ENCODE peak calls at places on chromosomes 13 and 19, in seven cellular contexts. S is CD8-positive, alpha-beta T cell; O is nephron progenitor cell; B is progenitor cell of endocrine pancreas; K is foreskin fibroblast; J is RWPE1; L is upper lobe of right lung. Q is an unnamed sample.

GRCh38 chr19:2546128-2547032 is 70.5 kb downstream of the GADD45B start:
- DNase-seq in S (no peak), O (peak), B (peak), K (no peak), J (no peak), L (peak), Q (peak)

GRCh38 chr19:28493881-28494280 is 719.1 kb downstream of the UQCRFS1 start:
- DNase-seq in S (no peak), O (no peak), B (no peak), K (no peak), J (no peak), L (no peak), Q (no peak)

GRCh38 chr13:90717451-90717936 is 630.0 kb upstream of the MIR17HG start:
- DNase-seq in S (no peak), O (no peak), B (no peak), K (peak), J (peak), L (no peak), Q (no peak)

GRCh38 chr19:15264061-15264932 is 32.0 kb upstream of the EPHX3 start:
- DNase-seq in S (peak), O (peak), B (peak), K (peak), J (peak), L (peak), Q (peak)

GRCh38 chr13:71906438-71906837 is 39.4 kb upstream of the DACH1 start:
- DNase-seq in S (no peak), O (no peak), B (no peak), K (no peak), J (no peak), L (no peak), Q (no peak)

GRCh38 chr13:30520571-30520970 is 54.8 kb upstream of the HMGB1 start:
- DNase-seq in S (no peak), O (no peak), B (no peak), K (peak), J (peak), L (no peak), Q (no peak)

GRCh38 chr13:23934481-23934880 is 37.2 kb upstream of the C1QTNF9B start:
- DNase-seq in S (no peak), O (no peak), B (no peak), K (peak), J (no peak), L (no peak), Q (no peak)

GRCh38 chr13:83549671-83550070 is 332.6 kb downstream of the SLITRK1 start:
- DNase-seq in S (no peak), O (no peak), B (no peak), K (no peak), J (no peak), L (no peak), Q (no peak)

GRCh38 chr13:29524176-29524575 is 71.3 kb downstream of the SLC7A1 start:
- DNase-seq in S (no peak), O (no peak), B (no peak), K (peak), J (no peak), L (no peak), Q (no peak)

GRCh38 chr19:14375582-14376291 is 5.5 kb upstream of the ADGRE5 start:
- DNase-seq in S (no peak), O (no peak), B (no peak), K (peak), J (no peak), L (no peak), Q (no peak)

GRCh38 chr13:72694314-72694713 is 33.1 kb downstream of the MZT1 start:
- DNase-seq in S (no peak), O (no peak), B (no peak), K (no peak), J (no peak), L (no peak), Q (no peak)

DNA sequence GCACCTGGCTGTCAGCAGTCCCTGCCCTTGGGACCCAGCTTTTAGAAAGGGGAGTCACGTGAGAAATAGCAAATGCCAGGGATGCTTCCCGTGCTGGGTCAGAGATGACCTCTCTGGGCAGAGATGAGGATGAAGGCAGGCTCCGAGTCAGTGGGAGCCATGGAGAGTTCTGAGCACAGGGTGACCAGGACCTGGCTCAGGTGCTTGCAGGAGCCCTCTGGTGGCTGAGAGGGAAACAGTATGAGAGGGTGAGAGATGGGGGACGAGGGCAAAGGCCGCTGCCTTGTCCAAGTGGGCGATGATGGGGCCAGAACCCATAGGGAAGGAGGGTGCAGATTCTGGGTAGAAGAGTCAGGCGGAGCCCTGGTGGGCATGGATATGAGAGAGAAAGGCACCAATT is 15.8 kb downstream of the TMED1 start:
- DNase-seq in S (no peak), O (no peak), B (no peak), K (peak), J (no peak), L (no peak), Q (no peak)
- TF ChIP-seq CTCF in S (no peak), O (no peak), B (peak), K (peak), J (no peak), L (no peak), Q (peak)

GRCh38 chr19:30693179-30693578 is 321.0 kb downstream of the ZNF536 start:
- DNase-seq in S (no peak), O (no peak), B (no peak), K (no peak), J (no peak), L (no peak), Q (no peak)

GRCh38 chr19:30699871-30700280 is 327.7 kb downstream of the ZNF536 start:
- DNase-seq in S (no peak), O (no peak), B (no peak), K (no peak), J (no peak), L (no peak), Q (no peak)

GRCh38 chr19:30695171-30695875 is 323.1 kb downstream of the ZNF536 start:
- DNase-seq in S (no peak), O (peak), B (no peak), K (no peak), J (no peak), L (no peak), Q (peak)

GRCh38 chr19:30694156-30694555 is 322.0 kb downstream of the ZNF536 start:
- DNase-seq in S (no peak), O (no peak), B (no peak), K (no peak), J (no peak), L (no peak), Q (no peak)

GRCh38 chr19:30696514-30696913 is 324.3 kb downstream of the ZNF536 start:
- DNase-seq in S (no peak), O (peak), B (peak), K (no peak), J (no peak), L (no peak), Q (peak)
- TF ChIP-seq CTCF in S (no peak), O (peak), B (peak), K (peak), J (no peak), L (peak), Q (peak)

GRCh38 chr13:49604570-49604969 is 19.2 kb upstream of the RCBTB1 start:
- DNase-seq in S (no peak), O (no peak), B (no peak), K (peak), J (no peak), L (no peak), Q (no peak)
- TF ChIP-seq CTCF in S (no peak), O (no peak), B (no peak), K (no peak), J (no peak), L (no peak), Q (no peak)

GRCh38 chr19:42433503-42434260 is 6.5 kb upstream of the LIPE start:
- DNase-seq in S (peak), O (peak), B (peak), K (peak), J (no peak), L (peak), Q (peak)
- TF ChIP-seq CTCF in S (peak), O (peak), B (peak), K (peak), J (peak), L (peak), Q (peak)